ENCODE peak calls at places on chromosomes 2 and 18, in ten cellular contexts. One of them, this sample, is unnamed.

GRCh38 chr2:133526468-133526769 is 41.8 kb downstream of the NCKAP5 start:
- DNase-seq in GM23338: no peak
- DNase-seq in mammary epithelial cell: no peak
- DNase-seq in neural progenitor cell: no peak
- DNase-seq in upper lobe of right lung: no peak
- DNase-seq in GM23248: no peak
- DNase-seq in endothelial cell of umbilical vein: no peak
- DNase-seq in right lobe of liver: no peak
- DNase-seq in HepG2: no peak
- DNase-seq in neuronal stem cell: no peak
- DNase-seq in this sample: no peak

GRCh38 chr2:159226059-159226461 is 60.4 kb downstream of the WDSUB1 start:
- DNase-seq in endothelial cell of umbilical vein: peak; percentile 57
- DNase-seq in HepG2: peak; percentile 23
- DNase-seq in right lobe of liver: no peak
- DNase-seq in GM23248: peak; percentile 85
- DNase-seq in GM23338: no peak
- DNase-seq in mammary epithelial cell: peak; percentile 60
- DNase-seq in neural progenitor cell: no peak
- DNase-seq in upper lobe of right lung: no peak
- DNase-seq in neuronal stem cell: no peak
- DNase-seq in this sample: no peak

GRCh38 chr2:69701100-69701945 is 40.6 kb upstream of the ANXA4 start:
- DNase-seq in HepG2: no peak
- DNase-seq in endothelial cell of umbilical vein: peak; percentile 52
- DNase-seq in mammary epithelial cell: no peak
- DNase-seq in upper lobe of right lung: no peak
- DNase-seq in neural progenitor cell: no peak
- DNase-seq in GM23248: no peak
- DNase-seq in right lobe of liver: no peak
- DNase-seq in neuronal stem cell: no peak
- DNase-seq in GM23338: no peak
- DNase-seq in this sample: no peak

GRCh38 chr2:218296200-218296599 is 3.9 kb upstream of the TMBIM1 start:
- DNase-seq in GM23338: no peak
- DNase-seq in neuronal stem cell: no peak
- DNase-seq in mammary epithelial cell: no peak
- DNase-seq in right lobe of liver: no peak
- DNase-seq in endothelial cell of umbilical vein: no peak
- DNase-seq in HepG2: no peak
- DNase-seq in GM23248: no peak
- DNase-seq in upper lobe of right lung: no peak
- DNase-seq in neural progenitor cell: no peak
- DNase-seq in this sample: no peak

GRCh38 chr2:120149406-120149805 is 73.8 kb downstream of the TMEM185B start:
- DNase-seq in endothelial cell of umbilical vein: no peak
- DNase-seq in neuronal stem cell: no peak
- DNase-seq in mammary epithelial cell: no peak
- DNase-seq in HepG2: no peak
- DNase-seq in GM23248: no peak
- DNase-seq in right lobe of liver: no peak
- DNase-seq in GM23338: no peak
- DNase-seq in neural progenitor cell: no peak
- DNase-seq in upper lobe of right lung: no peak
- DNase-seq in this sample: no peak

GRCh38 chr2:189370719-189371118 is 70.6 kb upstream of the WDR75 start:
- DNase-seq in upper lobe of right lung: no peak
- DNase-seq in right lobe of liver: no peak
- DNase-seq in neural progenitor cell: no peak
- DNase-seq in mammary epithelial cell: peak; percentile 50
- DNase-seq in neuronal stem cell: no peak
- DNase-seq in endothelial cell of umbilical vein: peak; percentile 79
- DNase-seq in HepG2: no peak
- DNase-seq in GM23248: peak; percentile 75
- DNase-seq in GM23338: no peak
- DNase-seq in this sample: no peak

GRCh38 chr2:163157891-163158511 is 319.4 kb upstream of the KCNH7 start:
- DNase-seq in GM23338: no peak
- DNase-seq in neural progenitor cell: no peak
- DNase-seq in upper lobe of right lung: no peak
- DNase-seq in GM23248: peak; percentile 72
- DNase-seq in right lobe of liver: no peak
- DNase-seq in HepG2: no peak
- DNase-seq in neuronal stem cell: no peak
- DNase-seq in mammary epithelial cell: peak; percentile 60
- DNase-seq in endothelial cell of umbilical vein: peak; percentile 65
- DNase-seq in this sample: no peak

GRCh38 chr2:112257575-112257974 is 2.7 kb upstream of the ZC3H8 start:
- DNase-seq in right lobe of liver: no peak
- DNase-seq in GM23248: peak; percentile 53
- DNase-seq in endothelial cell of umbilical vein: no peak
- DNase-seq in HepG2: no peak
- DNase-seq in upper lobe of right lung: no peak
- DNase-seq in GM23338: no peak
- DNase-seq in neuronal stem cell: no peak
- DNase-seq in mammary epithelial cell: peak; percentile 65
- DNase-seq in neural progenitor cell: no peak
- DNase-seq in this sample: no peak

GRCh38 chr2:233593201-233593600 is 24.2 kb upstream of the UGT1A8 start:
- DNase-seq in right lobe of liver: no peak
- DNase-seq in mammary epithelial cell: peak; percentile 83
- DNase-seq in neural progenitor cell: no peak
- DNase-seq in upper lobe of right lung: no peak
- DNase-seq in neuronal stem cell: no peak
- DNase-seq in GM23338: no peak
- DNase-seq in endothelial cell of umbilical vein: no peak
- DNase-seq in GM23248: peak; percentile 6
- DNase-seq in HepG2: no peak
- DNase-seq in this sample: no peak

GRCh38 chr2:240309214-240309613 is 126.2 kb upstream of the GPC1 start:
- DNase-seq in GM23248: no peak
- DNase-seq in right lobe of liver: no peak
- DNase-seq in HepG2: no peak
- DNase-seq in GM23338: no peak
- DNase-seq in mammary epithelial cell: no peak
- DNase-seq in upper lobe of right lung: no peak
- DNase-seq in neural progenitor cell: no peak
- DNase-seq in endothelial cell of umbilical vein: no peak
- DNase-seq in neuronal stem cell: no peak
- DNase-seq in this sample: no peak

GRCh38 chr2:42132966-42133641 is 36.0 kb upstream of the EML4 start:
- DNase-seq in neural progenitor cell: peak; percentile 83
- DNase-seq in right lobe of liver: peak; percentile 89
- DNase-seq in GM23248: peak; percentile 99
- DNase-seq in GM23338: peak; percentile 46
- DNase-seq in endothelial cell of umbilical vein: peak; percentile 89
- DNase-seq in mammary epithelial cell: peak; percentile 93
- DNase-seq in upper lobe of right lung: peak; percentile 87
- DNase-seq in HepG2: peak; percentile 98
- DNase-seq in neuronal stem cell: peak; percentile 63
- DNase-seq in this sample: peak; percentile 90

GRCh38 chr2:168033966-168034365 is 213.4 kb downstream of the STK39 start:
- DNase-seq in HepG2: no peak
- DNase-seq in neural progenitor cell: no peak
- DNase-seq in endothelial cell of umbilical vein: no peak
- DNase-seq in GM23248: no peak
- DNase-seq in upper lobe of right lung: no peak
- DNase-seq in right lobe of liver: no peak
- DNase-seq in GM23338: no peak
- DNase-seq in neuronal stem cell: no peak
- DNase-seq in mammary epithelial cell: peak; percentile 71
- DNase-seq in this sample: no peak

GRCh38 chr2:23606196-23606595 is 221.2 kb downstream of the KLHL29 start:
- DNase-seq in HepG2: no peak
- DNase-seq in neural progenitor cell: no peak
- DNase-seq in right lobe of liver: no peak
- DNase-seq in GM23338: no peak
- DNase-seq in neuronal stem cell: no peak
- DNase-seq in mammary epithelial cell: no peak
- DNase-seq in endothelial cell of umbilical vein: no peak
- DNase-seq in upper lobe of right lung: no peak
- DNase-seq in GM23248: no peak
- DNase-seq in this sample: no peak

GRCh38 chr2:191218292-191218898 is 26.8 kb upstream of the MYO1B start:
- DNase-seq in endothelial cell of umbilical vein: peak; percentile 75
- DNase-seq in neural progenitor cell: peak; percentile 88
- DNase-seq in GM23248: peak; percentile 46
- DNase-seq in neuronal stem cell: peak; percentile 71
- DNase-seq in HepG2: peak; percentile 80
- DNase-seq in mammary epithelial cell: peak; percentile 46
- DNase-seq in upper lobe of right lung: no peak
- DNase-seq in right lobe of liver: no peak
- DNase-seq in GM23338: peak; percentile 94
- DNase-seq in this sample: no peak

GRCh38 chr2:58834404-58834803 is 593.3 kb upstream of the FANCL start:
- DNase-seq in GM23338: peak; percentile 89
- DNase-seq in neuronal stem cell: peak; percentile 71
- DNase-seq in endothelial cell of umbilical vein: peak; percentile 16
- DNase-seq in mammary epithelial cell: no peak
- DNase-seq in HepG2: peak; percentile 4
- DNase-seq in neural progenitor cell: peak; percentile 74
- DNase-seq in right lobe of liver: no peak
- DNase-seq in upper lobe of right lung: no peak
- DNase-seq in GM23248: peak; percentile 38
- DNase-seq in this sample: no peak

GRCh38 chr2:231715988-231716616 is 7.8 kb downstream of the PTMA start:
- DNase-seq in endothelial cell of umbilical vein: peak; percentile 35
- DNase-seq in HepG2: no peak
- DNase-seq in right lobe of liver: peak; percentile 47
- DNase-seq in neural progenitor cell: no peak
- DNase-seq in upper lobe of right lung: no peak
- DNase-seq in GM23338: no peak
- DNase-seq in GM23248: peak; percentile 58
- DNase-seq in mammary epithelial cell: no peak
- DNase-seq in neuronal stem cell: no peak
- DNase-seq in this sample: no peak

GRCh38 chr2:9027884-9028283 is 24.4 kb upstream of the MBOAT2 start:
- DNase-seq in neuronal stem cell: no peak
- DNase-seq in right lobe of liver: no peak
- DNase-seq in upper lobe of right lung: no peak
- DNase-seq in HepG2: no peak
- DNase-seq in mammary epithelial cell: no peak
- DNase-seq in GM23338: no peak
- DNase-seq in endothelial cell of umbilical vein: no peak
- DNase-seq in neural progenitor cell: no peak
- DNase-seq in GM23248: no peak
- DNase-seq in this sample: no peak

GRCh38 chr2:41932241-41933034 is 115.4 kb upstream of the PKDCC start:
- DNase-seq in neural progenitor cell: no peak
- DNase-seq in upper lobe of right lung: peak; percentile 71
- DNase-seq in HepG2: no peak
- DNase-seq in GM23338: no peak
- DNase-seq in mammary epithelial cell: no peak
- DNase-seq in neuronal stem cell: no peak
- DNase-seq in GM23248: peak; percentile 75
- DNase-seq in right lobe of liver: no peak
- DNase-seq in endothelial cell of umbilical vein: no peak
- DNase-seq in this sample: no peak

DNA sequence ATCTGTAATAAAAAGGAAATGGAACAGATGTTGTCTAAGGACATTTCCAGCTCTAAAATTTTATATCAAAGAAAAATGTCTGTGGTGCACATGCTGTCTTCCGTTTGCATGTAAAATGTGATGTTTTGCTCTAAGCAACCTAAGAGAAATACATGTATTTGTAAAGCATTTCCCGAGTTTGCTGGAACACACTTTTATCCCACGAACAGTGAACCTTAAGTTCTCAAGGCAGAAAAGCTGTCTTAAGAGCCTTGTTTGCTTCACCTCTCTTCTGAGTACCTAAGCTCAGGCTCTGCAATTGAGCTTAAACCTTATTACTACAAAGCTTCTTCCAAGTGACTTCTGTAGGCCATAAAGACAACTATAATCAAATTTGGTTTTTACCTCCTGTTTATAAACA is 24.0 kb upstream of the TANK start:
- DNase-seq in upper lobe of right lung: no peak
- DNase-seq in endothelial cell of umbilical vein: no peak
- DNase-seq in right lobe of liver: no peak
- DNase-seq in mammary epithelial cell: no peak
- DNase-seq in GM23338: no peak
- DNase-seq in GM23248: no peak
- DNase-seq in neuronal stem cell: no peak
- DNase-seq in HepG2: no peak
- DNase-seq in neural progenitor cell: no peak
- DNase-seq in this sample: no peak
- H3K27ac ChIP-seq in upper lobe of right lung: peak overlapping the region; percentile 82
- H3K27ac ChIP-seq in endothelial cell of umbilical vein: peak overlapping the region; percentile 88
- H3K27ac ChIP-seq in right lobe of liver: peak overlapping the region; percentile 48
- H3K27ac ChIP-seq in mammary epithelial cell: peak overlapping the region; percentile 22
- H3K27ac ChIP-seq in GM23338: no peak overlapping the region
- H3K27ac ChIP-seq in GM23248: no peak overlapping the region
- H3K27ac ChIP-seq in neuronal stem cell: no peak overlapping the region
- H3K27ac ChIP-seq in HepG2: no peak overlapping the region
- H3K27ac ChIP-seq in neural progenitor cell: no peak overlapping the region
- H3K27ac ChIP-seq in this sample: peak overlapping the region; percentile 92

GRCh38 chr2:143698888-143699570 is 569.8 kb downstream of the ARHGAP15 start:
- DNase-seq in HepG2: no peak
- DNase-seq in neural progenitor cell: no peak
- DNase-seq in neuronal stem cell: no peak
- DNase-seq in upper lobe of right lung: no peak
- DNase-seq in GM23248: no peak
- DNase-seq in GM23338: no peak
- DNase-seq in right lobe of liver: no peak
- DNase-seq in mammary epithelial cell: no peak
- DNase-seq in endothelial cell of umbilical vein: no peak
- DNase-seq in this sample: no peak
- H3K4me3 ChIP-seq in HepG2: no peak overlapping the region
- H3K4me3 ChIP-seq in neural progenitor cell: no peak overlapping the region
- H3K4me3 ChIP-seq in neuronal stem cell: no peak overlapping the region
- H3K4me3 ChIP-seq in upper lobe of right lung: no peak overlapping the region
- H3K4me3 ChIP-seq in GM23248: no peak overlapping the region
- H3K4me3 ChIP-seq in GM23338: no peak overlapping the region
- H3K4me3 ChIP-seq in right lobe of liver: no peak overlapping the region
- H3K4me3 ChIP-seq in mammary epithelial cell: no peak overlapping the region
- H3K4me3 ChIP-seq in endothelial cell of umbilical vein: no peak overlapping the region
- H3K4me3 ChIP-seq in this sample: no peak overlapping the region

DNA sequence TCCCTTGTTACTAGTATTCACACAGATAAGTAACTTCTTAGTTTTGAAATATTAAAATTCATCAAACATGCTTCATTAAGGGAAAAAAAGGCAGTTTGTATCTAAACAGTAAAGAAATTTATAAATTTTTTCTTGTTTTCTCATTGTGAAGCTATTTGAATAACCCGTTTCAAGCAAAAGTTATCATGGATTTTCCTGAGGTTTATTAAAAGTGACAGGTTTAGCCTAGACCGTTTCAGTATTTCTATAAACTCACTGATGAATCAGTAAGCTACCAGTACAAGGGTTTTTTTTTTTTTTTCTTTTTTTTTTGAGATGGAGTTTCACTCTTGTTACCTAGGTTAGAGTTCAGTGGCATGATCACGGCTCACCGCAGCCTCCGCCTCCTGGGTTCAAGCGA is 20.0 kb downstream of the ZNF532 start:
- DNase-seq in GM23338: no peak
- DNase-seq in right lobe of liver: no peak
- DNase-seq in mammary epithelial cell: no peak
- DNase-seq in HepG2: no peak
- DNase-seq in neural progenitor cell: no peak
- DNase-seq in endothelial cell of umbilical vein: no peak
- DNase-seq in GM23248: no peak
- DNase-seq in neuronal stem cell: no peak
- DNase-seq in upper lobe of right lung: no peak
- DNase-seq in this sample: no peak
- H3K4me1 ChIP-seq in GM23338: peaks cover 20% of the 10 kb centered on the region
- H3K4me1 ChIP-seq in right lobe of liver: no peaks in the 10 kb centered on the region
- H3K4me1 ChIP-seq in mammary epithelial cell: peaks cover 19% of the 10 kb centered on the region
- H3K4me1 ChIP-seq in HepG2: no peaks in the 10 kb centered on the region
- H3K4me1 ChIP-seq in neural progenitor cell: no peaks in the 10 kb centered on the region
- H3K4me1 ChIP-seq in endothelial cell of umbilical vein: peaks cover 18% of the 10 kb centered on the region
- H3K4me1 ChIP-seq in GM23248: peaks cover 36% of the 10 kb centered on the region
- H3K4me1 ChIP-seq in neuronal stem cell: no peaks in the 10 kb centered on the region
- H3K4me1 ChIP-seq in upper lobe of right lung: peaks cover 30% of the 10 kb centered on the region
- H3K4me1 ChIP-seq in this sample: no peaks in the 10 kb centered on the region

GRCh38 chr2:62665446-62665845 is 40.1 kb upstream of the EHBP1 start:
- DNase-seq in GM23248: no peak
- DNase-seq in upper lobe of right lung: no peak
- DNase-seq in HepG2: no peak
- DNase-seq in right lobe of liver: no peak
- DNase-seq in mammary epithelial cell: no peak
- DNase-seq in GM23338: no peak
- DNase-seq in neural progenitor cell: no peak
- DNase-seq in endothelial cell of umbilical vein: no peak
- DNase-seq in neuronal stem cell: no peak
- DNase-seq in this sample: no peak
- H3K27ac ChIP-seq in GM23248: peak overlapping the region; percentile 78
- H3K27ac ChIP-seq in upper lobe of right lung: no peak overlapping the region
- H3K27ac ChIP-seq in HepG2: no peak overlapping the region
- H3K27ac ChIP-seq in right lobe of liver: no peak overlapping the region
- H3K27ac ChIP-seq in mammary epithelial cell: no peak overlapping the region
- H3K27ac ChIP-seq in GM23338: no peak overlapping the region
- H3K27ac ChIP-seq in neural progenitor cell: no peak overlapping the region
- H3K27ac ChIP-seq in endothelial cell of umbilical vein: no peak overlapping the region
- H3K27ac ChIP-seq in neuronal stem cell: no peak overlapping the region
- H3K27ac ChIP-seq in this sample: peak overlapping the region; percentile 71